ENCODE peak calls at places on chromosomes 13 and 19, in five cellular contexts. F is endodermal cell; O is GM04504; R is stimulated activated CD8-positive, alpha-beta memory T cell treated with anti-CD3 and anti-CD28 coated beads, Interleukin-12 subunit alpha, Interleukin-12 subunit beta, amount 100 ng/mL, for 4 hours; I is tibial artery. S is an unnamed sample.

GRCh38 chr19:18601875-18602274 is 4.7 kb downstream of the CRLF1 start:
- DNase-seq in F (no peak), I (no peak), R (no peak), O (no peak), S (no peak)

GRCh38 chr13:30855569-30855968 is 50.5 kb upstream of the MEDAG start:
- DNase-seq in F (no peak), I (no peak), O (no peak), R (no peak), S (no peak)

GRCh38 chr19:47430041-47430802 is 10.9 kb upstream of the MEIS3 start:
- DNase-seq in I (no peak), R (no peak), O (no peak), F (peak; percentile 88), S (no peak)

GRCh38 chr13:69585656-69586055 is 522.0 kb upstream of the ATXN8OS start:
- DNase-seq in R (no peak), O (no peak), F (no peak), I (no peak), S (no peak)

GRCh38 chr13:43339145-43339820 is 315.9 kb downstream of the DNAJC15 start:
- DNase-seq in O (no peak), I (no peak), R (no peak), F (no peak), S (no peak)

GRCh38 chr13:97478247-97478646 is 44.3 kb downstream of the RAP2A start:
- DNase-seq in O (no peak), R (no peak), I (no peak), F (no peak), S (no peak)

GRCh38 chr13:36998624-36999041 is 507 bp downstream of the ALG5 start:
- DNase-seq in I (peak; percentile 69), R (no peak), F (peak; percentile 69), O (no peak), S (peak; percentile 8)

GRCh38 chr13:92488249-92488845 is 738.3 kb upstream of the GPC6 start:
- DNase-seq in I (no peak), R (no peak), F (no peak), O (no peak), S (no peak)

GRCh38 chr13:31138515-31138914 is 23.2 kb downstream of the HSPH1 start:
- DNase-seq in R (no peak), F (no peak), O (no peak), I (no peak), S (no peak)

GRCh38 chr13:59261928-59262488 is 901.7 kb downstream of the DIAPH3 start:
- DNase-seq in R (no peak), O (no peak), I (no peak), F (peak; percentile 62), S (no peak)

GRCh38 chr13:113724780-113725315 is 34.2 kb upstream of the TMEM255B start:
- DNase-seq in O (no peak), R (peak; percentile 73), I (peak; percentile 85), F (peak; percentile 93), S (peak; percentile 83)

GRCh38 chr13:24905242-24905641 is 141.3 kb downstream of the RNF17 start:
- DNase-seq in I (no peak), O (peak; percentile 5), F (no peak), R (no peak), S (no peak)

GRCh38 chr13:42992585-42993122 is 613 bp upstream of the EPSTI1 start:
- DNase-seq in R (no peak), F (no peak), I (no peak), O (no peak), S (no peak)

GRCh38 chr19:366205-366783 is 21.7 kb upstream of the MIER2 start:
- DNase-seq in O (no peak), I (no peak), R (no peak), F (peak; percentile 7), S (no peak)

GRCh38 chr19:38917921-38918491 is 6.0 kb upstream of the CCER2 start:
- DNase-seq in I (peak; percentile 49), F (no peak), O (no peak), R (no peak), S (no peak)

GRCh38 chr13:109699628-109700071 is 86.7 kb downstream of the IRS2 start:
- DNase-seq in I (no peak), F (peak; percentile 87), R (no peak), O (no peak), S (no peak)

GRCh38 chr19:13764101-13764807 is at the start of gene MRI1:
- DNase-seq in F (peak; percentile 83), I (peak; percentile 90), O (peak; percentile 55), R (peak; percentile 67), S (peak; percentile 90)

GRCh38 chr13:109275848-109276247 is 510.5 kb downstream of the IRS2 start:
- DNase-seq in F (peak; percentile 79), I (no peak), R (no peak), O (no peak), S (no peak)

GRCh38 chr19:2391118-2391725 is 31.2 kb downstream of the TMPRSS9 start:
- DNase-seq in F (peak; percentile 60), I (no peak), O (peak; percentile 50), R (no peak), S (peak; percentile 45)

GRCh38 chr19:3516675-3517207 is 10.6 kb downstream of the FZR1 start:
- DNase-seq in I (no peak), F (no peak), O (no peak), R (no peak), S (peak; percentile 70)

GRCh38 chr19:17305517-17306284 is at the start of gene MRPL34:
- DNase-seq in F (peak; percentile 100), I (peak; percentile 97), R (peak; percentile 87), O (peak; percentile 97), S (peak; percentile 85)

GRCh38 chr19:13215572-13216380 is 65.6 kb downstream of the IER2 start:
- DNase-seq in O (no peak), F (no peak), R (peak; percentile 21), I (no peak), S (no peak)

GRCh38 chr13:95643814-95644598 is 500 bp downstream of the DZIP1 start:
- DNase-seq in R (no peak), I (no peak), F (peak; percentile 87), O (peak; percentile 17), S (no peak)

GRCh38 chr19:44741258-44741731 is 7.2 kb upstream of the BCL3 start:
- DNase-seq in O (no peak), F (no peak), R (no peak), I (no peak), S (no peak)

GRCh38 chr19:10230155-10230903 is 802 bp downstream of the S1PR2 start:
- DNase-seq in O (no peak), F (peak; percentile 87), I (peak; percentile 73), R (peak; percentile 65), S (peak; percentile 81)

GRCh38 chr19:13441810-13442512 is 64.3 kb downstream of the CACNA1A start:
- DNase-seq in R (no peak), O (peak; percentile 14), I (no peak), F (peak; percentile 89), S (no peak)

GRCh38 chr13:50203256-50204083 is 188.2 kb downstream of the KCNRG start:
- DNase-seq in O (no peak), R (no peak), F (no peak), I (no peak), S (no peak)

GRCh38 chr13:113849981-113850721 is 13.7 kb downstream of the GAS6 start:
- DNase-seq in O (no peak), R (no peak), F (peak; percentile 23), I (no peak), S (no peak)

S was measured in B cell.